ENCODE peak calls at places on chromosomes 13 and 19, in ten cellular contexts. V, Z, X, D, U, Y, E, M, F and L are unnamed samples.

GRCh38 chr19:46859637-46860124 is 1.1 kb upstream of the ARHGAP35 start:
- DNase-seq in Y (no peak), F (no peak), Z (no peak), X (peak; percentile 93), M (peak; percentile 80), D (peak; percentile 65), U (peak; percentile 46), E (peak; percentile 78), V (peak; percentile 73), L (peak; percentile 80)

GRCh38 chr19:19410553-19411550 is 5.4 kb downstream of the GATAD2A start:
- DNase-seq in E (no peak), Y (no peak), Z (no peak), V (no peak), D (no peak), X (no peak), M (no peak), F (no peak), U (no peak), L (no peak)

GRCh38 chr19:50377051-50377441 is 789 bp downstream of the NR1H2 start:
- DNase-seq in F (no peak), X (peak; percentile 84), D (peak; percentile 66), M (peak; percentile 61), U (peak; percentile 53), V (no peak), Z (no peak), Y (peak; percentile 58), E (peak; percentile 51), L (no peak)

GRCh38 chr13:34128661-34129060 is 310.7 kb downstream of the RFC3 start:
- DNase-seq in V (no peak), X (no peak), E (no peak), D (no peak), U (no peak), Y (no peak), M (no peak), F (no peak), Z (no peak), L (no peak)

GRCh38 chr19:10095948-10096614 is 6.4 kb downstream of the ANGPTL6 start:
- DNase-seq in Z (no peak), E (peak; percentile 89), U (peak; percentile 94), V (peak; percentile 94), Y (peak; percentile 75), X (peak; percentile 90), D (peak; percentile 93), F (peak; percentile 91), M (peak; percentile 94), L (peak; percentile 91)

GRCh38 chr19:3606174-3606689 is 443 bp downstream of the TBXA2R start:
- DNase-seq in F (peak; percentile 46), E (no peak), U (peak; percentile 78), V (peak; percentile 53), Z (no peak), D (peak; percentile 79), Y (peak; percentile 10), M (peak; percentile 86), X (peak; percentile 68), L (no peak)

GRCh38 chr19:58474291-58474996 is 1.7 kb upstream of the ZNF446 start:
- DNase-seq in V (no peak), D (no peak), E (no peak), U (no peak), F (no peak), Y (no peak), Z (no peak), X (no peak), M (peak; percentile 39), L (no peak)

GRCh38 chr19:54790711-54791110 is 12.7 kb upstream of the KIR2DL4 start:
- DNase-seq in V (no peak), E (no peak), U (no peak), M (no peak), Z (no peak), D (no peak), F (no peak), Y (no peak), X (no peak), L (no peak)

GRCh38 chr19:41945135-41945766 is 13.9 kb downstream of the RABAC1 start:
- DNase-seq in F (peak; percentile 61), Z (peak; percentile 34), V (no peak), X (no peak), U (peak; percentile 61), D (peak; percentile 27), M (no peak), Y (no peak), E (no peak), L (no peak)

DNA sequence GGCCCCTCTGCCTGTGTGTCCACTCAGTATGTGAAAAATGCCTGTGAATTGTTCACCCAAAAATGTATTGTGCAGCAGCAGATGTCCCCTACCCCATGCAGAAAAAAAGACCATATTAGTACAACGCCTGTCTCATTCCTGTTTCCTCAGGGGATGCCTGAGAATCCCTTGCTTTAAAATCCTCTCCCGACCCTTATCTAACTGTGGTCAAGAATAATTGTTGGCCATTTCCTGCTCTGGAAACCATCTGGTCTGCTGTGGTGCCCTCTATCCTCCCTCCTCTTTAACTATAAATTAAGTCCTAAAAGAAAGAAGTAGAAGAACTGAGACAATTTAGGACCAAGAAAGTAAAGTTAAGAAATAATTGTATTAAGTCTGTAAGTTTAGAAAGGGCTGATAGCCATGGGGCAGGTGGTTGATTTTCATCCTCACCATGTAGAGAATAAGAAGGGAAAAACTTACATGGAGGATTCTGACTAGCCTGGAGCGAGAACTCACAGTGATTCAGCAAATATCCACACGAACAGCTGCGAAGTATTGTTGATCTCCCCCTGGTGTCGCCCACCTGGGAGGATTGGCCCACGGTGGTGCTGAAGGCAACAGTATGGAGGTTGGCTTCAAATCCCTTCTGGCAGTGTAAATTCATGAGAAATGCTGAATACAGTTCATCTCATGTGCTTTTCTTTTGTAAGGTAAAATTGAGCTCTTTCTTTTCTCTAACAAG is 85.6 kb downstream of the COL4A2 start:
- DNase-seq in E (no peak), M (no peak), V (no peak), Y (no peak), F (no peak), D (no peak), U (no peak), X (no peak), Z (no peak), L (no peak)
- H3K27ac ChIP-seq in E (peak overlapping the region; percentile 96), M (no peak overlapping the region), V (peak overlapping the region; percentile 37), Y (no peak overlapping the region), F (no peak overlapping the region), D (no peak overlapping the region), U (no peak overlapping the region), X (no peak overlapping the region), Z (peak overlapping the region; percentile 54), L (peak overlapping the region; percentile 63)

DNA sequence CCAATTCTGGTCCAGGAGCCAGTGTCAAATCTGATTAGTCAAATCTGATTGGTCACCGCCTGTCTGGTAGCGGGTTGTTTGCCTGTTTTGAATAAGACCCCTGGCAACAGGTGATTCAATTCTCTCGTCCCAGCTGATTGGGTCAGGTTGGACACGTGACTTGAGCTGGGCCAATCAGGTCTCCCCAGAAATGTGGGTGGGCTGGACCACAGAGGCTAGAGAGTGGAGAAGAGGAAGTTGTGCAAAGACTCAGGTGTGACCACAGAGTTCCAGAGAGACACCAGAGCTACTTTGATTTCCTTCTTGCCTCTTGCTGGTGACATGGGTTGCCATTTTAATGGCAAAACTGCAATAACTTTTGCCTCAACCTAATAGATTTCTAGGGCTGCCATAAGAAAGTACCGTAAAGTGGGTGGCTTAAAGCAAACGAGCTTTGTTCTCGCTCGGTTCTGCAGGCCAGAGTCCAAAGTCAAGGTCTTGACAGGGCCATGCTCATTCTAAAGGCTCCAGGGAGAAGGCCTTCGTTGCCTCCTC is 5.4 kb downstream of the TNFSF9 start:
- DNase-seq in Y (peak; percentile 91), Z (peak; percentile 51), M (no peak), U (peak; percentile 50), X (peak; percentile 77), D (peak; percentile 26), F (peak; percentile 42), E (no peak), V (no peak), L (no peak)
- TF ChIP-seq POLR2A in Y (peak; percentile 53), Z (no peak), M (no peak), U (no peak), X (no peak), D (no peak), F (no peak), E (no peak), V (no peak), L (no peak)

GRCh38 chr13:48093588-48093987 is 1.3 kb downstream of the MED4 start:
- DNase-seq in Y (no peak), U (no peak), M (no peak), E (no peak), X (no peak), F (no peak), Z (no peak), D (no peak), V (no peak), L (no peak)
- H3K4me1 ChIP-seq in Y (peaks cover 7% of the 10 kb centered on the region), U (peaks cover 12% of the 10 kb centered on the region), M (no peaks in the 10 kb centered on the region), E (peaks cover 5% of the 10 kb centered on the region), X (peaks cover 33% of the 10 kb centered on the region), F (peaks cover 24% of the 10 kb centered on the region), Z (peaks cover 6% of the 10 kb centered on the region), D (peaks cover 37% of the 10 kb centered on the region), V (peaks cover 36% of the 10 kb centered on the region), L (peaks cover 6% of the 10 kb centered on the region)

DNA sequence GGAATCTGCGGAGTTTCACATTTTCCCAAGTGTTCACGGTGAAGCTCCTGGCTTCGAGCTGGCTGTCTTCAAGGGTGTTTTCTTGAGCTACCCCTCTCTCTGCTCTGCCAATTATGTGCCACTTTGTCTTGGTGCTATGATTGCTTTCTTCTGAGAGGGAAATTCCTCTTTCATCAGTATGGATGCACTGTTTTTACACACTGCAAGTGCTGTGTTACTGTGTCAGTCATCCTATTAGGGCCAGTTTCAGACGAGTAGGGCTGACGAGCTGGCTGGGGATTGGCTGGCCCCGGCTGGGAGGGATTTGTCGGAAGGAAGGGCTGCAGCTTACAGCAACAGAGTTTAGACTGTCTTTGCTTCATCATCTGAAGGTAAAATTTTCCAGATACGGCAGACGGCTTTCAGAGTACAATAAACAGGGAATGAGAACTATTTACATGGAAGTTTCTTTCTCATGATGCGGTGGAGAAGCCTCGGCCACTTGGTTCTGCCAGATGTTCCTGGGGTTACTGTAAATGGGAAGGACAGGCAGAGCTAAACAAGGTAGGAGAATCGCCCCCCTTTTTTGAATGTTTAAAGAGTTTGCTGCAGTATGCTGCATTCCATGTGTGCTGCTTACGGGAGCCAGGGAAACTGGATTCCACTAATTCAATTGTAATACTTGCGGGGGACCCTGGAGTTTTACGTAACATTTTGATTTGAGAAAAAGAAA is at the start of gene MBNL2:
- DNase-seq in M (peak; percentile 95), X (peak; percentile 95), Y (peak; percentile 81), E (peak; percentile 87), U (peak; percentile 90), D (peak; percentile 93), V (peak; percentile 91), F (peak; percentile 94), Z (peak; percentile 39), L (peak; percentile 91)
- H3K27ac ChIP-seq in M (peak within 1 kb of the TSS; percentile 97), X (peak within 1 kb of the TSS; percentile 96), Y (peak within 1 kb of the TSS; percentile 74), E (peak within 1 kb of the TSS; percentile 93), U (peak within 1 kb of the TSS; percentile 91), D (peak within 1 kb of the TSS; percentile 96), V (peak within 1 kb of the TSS; percentile 97), F (peak within 1 kb of the TSS; percentile 89), Z (peak within 1 kb of the TSS; percentile 94), L (peak within 1 kb of the TSS; percentile 95)